ENCODE peak calls at places on chromosomes 6 and 20, in ten cellular contexts. One of them, this sample, is unnamed.
A peak's percentile ranks its signal among the peaks of the same experiment; 100 is the strongest.

GRCh38 chr6:170347091-170347490 is 40.5 kb downstream of the FAM120B start:
- DNase-seq in T-helper 17 cell: no peak
- DNase-seq in non-pigmented ciliary epithelial cell: no peak
- DNase-seq in endothelial cell: no peak
- DNase-seq in fibroblast of pulmonary artery: no peak
- DNase-seq in CD4-positive, alpha-beta memory T cell: no peak
- DNase-seq in NCI-H1417: no peak
- DNase-seq in RCC 7860: no peak
- DNase-seq in HFFc6: no peak
- DNase-seq in kidney tubule cell: peak; percentile 70
- DNase-seq in this sample: no peak

GRCh38 chr6:25223421-25224052 is 55.6 kb upstream of the CARMIL1 start:
- DNase-seq in NCI-H1417: peak; percentile 71
- DNase-seq in RCC 7860: peak; percentile 41
- DNase-seq in T-helper 17 cell: peak; percentile 51
- DNase-seq in HFFc6: peak; percentile 26
- DNase-seq in fibroblast of pulmonary artery: peak; percentile 82
- DNase-seq in endothelial cell: peak; percentile 66
- DNase-seq in kidney tubule cell: peak; percentile 72
- DNase-seq in non-pigmented ciliary epithelial cell: no peak
- DNase-seq in CD4-positive, alpha-beta memory T cell: peak; percentile 54
- DNase-seq in this sample: peak; percentile 66

GRCh38 chr6:149815788-149816187 is 48.4 kb downstream of the LRP11 start:
- DNase-seq in T-helper 17 cell: no peak
- DNase-seq in HFFc6: no peak
- DNase-seq in kidney tubule cell: no peak
- DNase-seq in fibroblast of pulmonary artery: no peak
- DNase-seq in non-pigmented ciliary epithelial cell: no peak
- DNase-seq in RCC 7860: no peak
- DNase-seq in endothelial cell: no peak
- DNase-seq in CD4-positive, alpha-beta memory T cell: no peak
- DNase-seq in NCI-H1417: no peak
- DNase-seq in this sample: no peak

GRCh38 chr6:110625883-110626282 is 149.5 kb upstream of the SLC22A16 start:
- DNase-seq in NCI-H1417: no peak
- DNase-seq in kidney tubule cell: peak; percentile 39
- DNase-seq in T-helper 17 cell: no peak
- DNase-seq in endothelial cell: no peak
- DNase-seq in HFFc6: peak; percentile 18
- DNase-seq in fibroblast of pulmonary artery: peak; percentile 19
- DNase-seq in RCC 7860: peak; percentile 49
- DNase-seq in non-pigmented ciliary epithelial cell: peak; percentile 5
- DNase-seq in CD4-positive, alpha-beta memory T cell: no peak
- DNase-seq in this sample: no peak

GRCh38 chr20:33113387-33113908 is 34.0 kb downstream of the BPIFB4 start:
- DNase-seq in NCI-H1417: no peak
- DNase-seq in kidney tubule cell: no peak
- DNase-seq in non-pigmented ciliary epithelial cell: no peak
- DNase-seq in CD4-positive, alpha-beta memory T cell: no peak
- DNase-seq in HFFc6: no peak
- DNase-seq in fibroblast of pulmonary artery: no peak
- DNase-seq in RCC 7860: no peak
- DNase-seq in endothelial cell: no peak
- DNase-seq in T-helper 17 cell: no peak
- DNase-seq in this sample: no peak

GRCh38 chr6:25788305-25788922 is 33.9 kb downstream of the SLC17A4 start:
- DNase-seq in endothelial cell: peak; percentile 72
- DNase-seq in T-helper 17 cell: peak; percentile 34
- DNase-seq in RCC 7860: peak; percentile 8
- DNase-seq in kidney tubule cell: peak; percentile 52
- DNase-seq in NCI-H1417: peak; percentile 12
- DNase-seq in CD4-positive, alpha-beta memory T cell: peak; percentile 11
- DNase-seq in non-pigmented ciliary epithelial cell: peak; percentile 2
- DNase-seq in fibroblast of pulmonary artery: peak; percentile 74
- DNase-seq in HFFc6: peak; percentile 39
- DNase-seq in this sample: peak; percentile 27

GRCh38 chr6:45930419-45931059 is 85.1 kb downstream of the CLIC5 start:
- DNase-seq in endothelial cell: peak; percentile 80
- DNase-seq in HFFc6: peak; percentile 45
- DNase-seq in fibroblast of pulmonary artery: peak; percentile 69
- DNase-seq in NCI-H1417: peak; percentile 52
- DNase-seq in CD4-positive, alpha-beta memory T cell: peak; percentile 43
- DNase-seq in RCC 7860: peak; percentile 41
- DNase-seq in kidney tubule cell: peak; percentile 64
- DNase-seq in non-pigmented ciliary epithelial cell: no peak
- DNase-seq in T-helper 17 cell: peak; percentile 42
- DNase-seq in this sample: peak; percentile 32

GRCh38 chr20:40992349-40993113 is 36.1 kb upstream of the TOP1 start:
- DNase-seq in CD4-positive, alpha-beta memory T cell: no peak
- DNase-seq in endothelial cell: no peak
- DNase-seq in kidney tubule cell: no peak
- DNase-seq in HFFc6: no peak
- DNase-seq in RCC 7860: no peak
- DNase-seq in fibroblast of pulmonary artery: no peak
- DNase-seq in non-pigmented ciliary epithelial cell: no peak
- DNase-seq in NCI-H1417: no peak
- DNase-seq in T-helper 17 cell: no peak
- DNase-seq in this sample: no peak

GRCh38 chr6:85483041-85483700 is 33.3 kb downstream of the NT5E start:
- DNase-seq in CD4-positive, alpha-beta memory T cell: peak; percentile 58
- DNase-seq in NCI-H1417: peak; percentile 51
- DNase-seq in HFFc6: peak; percentile 75
- DNase-seq in T-helper 17 cell: peak; percentile 77
- DNase-seq in fibroblast of pulmonary artery: peak; percentile 85
- DNase-seq in endothelial cell: peak; percentile 91
- DNase-seq in kidney tubule cell: peak; percentile 76
- DNase-seq in RCC 7860: peak; percentile 42
- DNase-seq in non-pigmented ciliary epithelial cell: no peak
- DNase-seq in this sample: peak; percentile 80

GRCh38 chr6:111843347-111844147 is 29.7 kb downstream of the FYN start:
- DNase-seq in non-pigmented ciliary epithelial cell: no peak
- DNase-seq in endothelial cell: no peak
- DNase-seq in T-helper 17 cell: peak; percentile 56
- DNase-seq in kidney tubule cell: no peak
- DNase-seq in HFFc6: no peak
- DNase-seq in RCC 7860: no peak
- DNase-seq in fibroblast of pulmonary artery: no peak
- DNase-seq in CD4-positive, alpha-beta memory T cell: peak; percentile 74
- DNase-seq in NCI-H1417: no peak
- DNase-seq in this sample: no peak

GRCh38 chr6:41288025-41288777 is 1.7 kb upstream of the TREM1 start:
- DNase-seq in endothelial cell: no peak
- DNase-seq in CD4-positive, alpha-beta memory T cell: no peak
- DNase-seq in T-helper 17 cell: no peak
- DNase-seq in fibroblast of pulmonary artery: peak; percentile 35
- DNase-seq in kidney tubule cell: no peak
- DNase-seq in RCC 7860: no peak
- DNase-seq in NCI-H1417: peak; percentile 89
- DNase-seq in non-pigmented ciliary epithelial cell: no peak
- DNase-seq in HFFc6: no peak
- DNase-seq in this sample: no peak

GRCh38 chr6:147033267-147033666 is 170.9 kb upstream of the STXBP5 start:
- DNase-seq in fibroblast of pulmonary artery: no peak
- DNase-seq in T-helper 17 cell: no peak
- DNase-seq in endothelial cell: no peak
- DNase-seq in kidney tubule cell: peak; percentile 6
- DNase-seq in non-pigmented ciliary epithelial cell: no peak
- DNase-seq in RCC 7860: no peak
- DNase-seq in HFFc6: peak; percentile 34
- DNase-seq in CD4-positive, alpha-beta memory T cell: no peak
- DNase-seq in NCI-H1417: no peak
- DNase-seq in this sample: no peak

GRCh38 chr6:28810655-28811053 is 113.1 kb downstream of the TRIM27 start:
- DNase-seq in kidney tubule cell: no peak
- DNase-seq in RCC 7860: no peak
- DNase-seq in fibroblast of pulmonary artery: no peak
- DNase-seq in T-helper 17 cell: no peak
- DNase-seq in HFFc6: no peak
- DNase-seq in NCI-H1417: no peak
- DNase-seq in non-pigmented ciliary epithelial cell: no peak
- DNase-seq in CD4-positive, alpha-beta memory T cell: no peak
- DNase-seq in endothelial cell: no peak
- DNase-seq in this sample: no peak

GRCh38 chr6:49423817-49424216 is 39.2 kb downstream of the MMUT start:
- DNase-seq in RCC 7860: no peak
- DNase-seq in NCI-H1417: no peak
- DNase-seq in T-helper 17 cell: no peak
- DNase-seq in endothelial cell: no peak
- DNase-seq in fibroblast of pulmonary artery: peak; percentile 50
- DNase-seq in non-pigmented ciliary epithelial cell: no peak
- DNase-seq in HFFc6: peak; percentile 10
- DNase-seq in CD4-positive, alpha-beta memory T cell: no peak
- DNase-seq in kidney tubule cell: peak; percentile 34
- DNase-seq in this sample: peak; percentile 11

GRCh38 chr20:33773412-33774089 is 37.6 kb upstream of the CHMP4B start:
- DNase-seq in CD4-positive, alpha-beta memory T cell: no peak
- DNase-seq in non-pigmented ciliary epithelial cell: no peak
- DNase-seq in RCC 7860: no peak
- DNase-seq in HFFc6: no peak
- DNase-seq in NCI-H1417: no peak
- DNase-seq in T-helper 17 cell: no peak
- DNase-seq in kidney tubule cell: no peak
- DNase-seq in endothelial cell: no peak
- DNase-seq in fibroblast of pulmonary artery: no peak
- DNase-seq in this sample: no peak

GRCh38 chr6:43847741-43848630 is 78.0 kb downstream of the VEGFA start:
- DNase-seq in CD4-positive, alpha-beta memory T cell: no peak
- DNase-seq in NCI-H1417: no peak
- DNase-seq in endothelial cell: no peak
- DNase-seq in HFFc6: no peak
- DNase-seq in kidney tubule cell: no peak
- DNase-seq in non-pigmented ciliary epithelial cell: no peak
- DNase-seq in T-helper 17 cell: no peak
- DNase-seq in RCC 7860: no peak
- DNase-seq in fibroblast of pulmonary artery: no peak
- DNase-seq in this sample: peak; percentile 38

GRCh38 chr20:9516658-9516987 is 2.2 kb downstream of the LAMP5 start:
- DNase-seq in fibroblast of pulmonary artery: no peak
- DNase-seq in RCC 7860: no peak
- DNase-seq in CD4-positive, alpha-beta memory T cell: no peak
- DNase-seq in NCI-H1417: no peak
- DNase-seq in HFFc6: no peak
- DNase-seq in kidney tubule cell: no peak
- DNase-seq in T-helper 17 cell: no peak
- DNase-seq in endothelial cell: no peak
- DNase-seq in non-pigmented ciliary epithelial cell: no peak
- DNase-seq in this sample: no peak

GRCh38 chr6:92790381-92790780 is 629.0 kb downstream of the EPHA7 start:
- DNase-seq in T-helper 17 cell: no peak
- DNase-seq in RCC 7860: no peak
- DNase-seq in CD4-positive, alpha-beta memory T cell: no peak
- DNase-seq in endothelial cell: no peak
- DNase-seq in HFFc6: no peak
- DNase-seq in kidney tubule cell: no peak
- DNase-seq in fibroblast of pulmonary artery: no peak
- DNase-seq in non-pigmented ciliary epithelial cell: no peak
- DNase-seq in NCI-H1417: peak; percentile 47
- DNase-seq in this sample: no peak

GRCh38 chr6:33384581-33385020 is 7.0 kb upstream of the KIFC1 start:
- DNase-seq in CD4-positive, alpha-beta memory T cell: no peak
- DNase-seq in RCC 7860: peak; percentile 16
- DNase-seq in endothelial cell: no peak
- DNase-seq in HFFc6: peak; percentile 58
- DNase-seq in non-pigmented ciliary epithelial cell: no peak
- DNase-seq in NCI-H1417: no peak
- DNase-seq in kidney tubule cell: peak; percentile 58
- DNase-seq in fibroblast of pulmonary artery: peak; percentile 83
- DNase-seq in T-helper 17 cell: no peak
- DNase-seq in this sample: peak; percentile 63

GRCh38 chr6:82264824-82265223 is 17.3 kb upstream of the IBTK start:
- DNase-seq in endothelial cell: no peak
- DNase-seq in CD4-positive, alpha-beta memory T cell: no peak
- DNase-seq in RCC 7860: no peak
- DNase-seq in NCI-H1417: no peak
- DNase-seq in fibroblast of pulmonary artery: no peak
- DNase-seq in kidney tubule cell: no peak
- DNase-seq in T-helper 17 cell: no peak
- DNase-seq in HFFc6: no peak
- DNase-seq in non-pigmented ciliary epithelial cell: no peak
- DNase-seq in this sample: no peak

GRCh38 chr6:75818061-75818855 is 69.2 kb downstream of the MYO6 start:
- DNase-seq in RCC 7860: no peak
- DNase-seq in T-helper 17 cell: no peak
- DNase-seq in non-pigmented ciliary epithelial cell: no peak
- DNase-seq in HFFc6: peak; percentile 13
- DNase-seq in fibroblast of pulmonary artery: no peak
- DNase-seq in endothelial cell: no peak
- DNase-seq in kidney tubule cell: peak; percentile 46
- DNase-seq in NCI-H1417: no peak
- DNase-seq in CD4-positive, alpha-beta memory T cell: no peak
- DNase-seq in this sample: no peak

GRCh38 chr6:44133003-44133931 is 5.9 kb downstream of the TMEM63B start:
- DNase-seq in endothelial cell: no peak
- DNase-seq in fibroblast of pulmonary artery: peak; percentile 52
- DNase-seq in CD4-positive, alpha-beta memory T cell: no peak
- DNase-seq in T-helper 17 cell: no peak
- DNase-seq in kidney tubule cell: no peak
- DNase-seq in RCC 7860: no peak
- DNase-seq in HFFc6: peak; percentile 69
- DNase-seq in NCI-H1417: peak; percentile 29
- DNase-seq in non-pigmented ciliary epithelial cell: no peak
- DNase-seq in this sample: peak; percentile 64

GRCh38 chr20:64160536-64161495 is 3.4 kb upstream of the MYT1 start:
- DNase-seq in fibroblast of pulmonary artery: no peak
- DNase-seq in NCI-H1417: peak; percentile 81
- DNase-seq in endothelial cell: no peak
- DNase-seq in non-pigmented ciliary epithelial cell: no peak
- DNase-seq in RCC 7860: no peak
- DNase-seq in kidney tubule cell: no peak
- DNase-seq in HFFc6: no peak
- DNase-seq in CD4-positive, alpha-beta memory T cell: no peak
- DNase-seq in T-helper 17 cell: no peak
- DNase-seq in this sample: peak; percentile 84

GRCh38 chr6:15654250-15654649 is 8.6 kb downstream of the DTNBP1 start:
- DNase-seq in non-pigmented ciliary epithelial cell: no peak
- DNase-seq in fibroblast of pulmonary artery: no peak
- DNase-seq in NCI-H1417: no peak
- DNase-seq in kidney tubule cell: no peak
- DNase-seq in T-helper 17 cell: no peak
- DNase-seq in RCC 7860: no peak
- DNase-seq in CD4-positive, alpha-beta memory T cell: no peak
- DNase-seq in HFFc6: no peak
- DNase-seq in endothelial cell: no peak
- DNase-seq in this sample: no peak

GRCh38 chr20:45983279-45983743 is 11.3 kb upstream of the ZNF335 start:
- DNase-seq in RCC 7860: no peak
- DNase-seq in HFFc6: no peak
- DNase-seq in endothelial cell: no peak
- DNase-seq in CD4-positive, alpha-beta memory T cell: no peak
- DNase-seq in T-helper 17 cell: no peak
- DNase-seq in kidney tubule cell: no peak
- DNase-seq in NCI-H1417: no peak
- DNase-seq in fibroblast of pulmonary artery: no peak
- DNase-seq in non-pigmented ciliary epithelial cell: no peak
- DNase-seq in this sample: no peak

GRCh38 chr6:119497988-119498727 is 148.6 kb upstream of the MAN1A1 start:
- DNase-seq in HFFc6: no peak
- DNase-seq in CD4-positive, alpha-beta memory T cell: no peak
- DNase-seq in kidney tubule cell: no peak
- DNase-seq in T-helper 17 cell: no peak
- DNase-seq in endothelial cell: no peak
- DNase-seq in fibroblast of pulmonary artery: no peak
- DNase-seq in non-pigmented ciliary epithelial cell: no peak
- DNase-seq in NCI-H1417: no peak
- DNase-seq in RCC 7860: no peak
- DNase-seq in this sample: peak; percentile 66

GRCh38 chr20:53162251-53162835 is 190.2 kb downstream of the TSHZ2 start:
- DNase-seq in NCI-H1417: peak; percentile 79
- DNase-seq in T-helper 17 cell: no peak
- DNase-seq in endothelial cell: peak; percentile 17
- DNase-seq in RCC 7860: peak; percentile 58
- DNase-seq in kidney tubule cell: peak; percentile 91
- DNase-seq in fibroblast of pulmonary artery: peak; percentile 48
- DNase-seq in non-pigmented ciliary epithelial cell: peak; percentile 27
- DNase-seq in CD4-positive, alpha-beta memory T cell: no peak
- DNase-seq in HFFc6: peak; percentile 5
- DNase-seq in this sample: peak; percentile 82

GRCh38 chr6:22972771-22973170 is 403.4 kb downstream of the HDGFL1 start:
- DNase-seq in RCC 7860: no peak
- DNase-seq in fibroblast of pulmonary artery: no peak
- DNase-seq in kidney tubule cell: no peak
- DNase-seq in NCI-H1417: no peak
- DNase-seq in T-helper 17 cell: no peak
- DNase-seq in endothelial cell: no peak
- DNase-seq in CD4-positive, alpha-beta memory T cell: no peak
- DNase-seq in HFFc6: no peak
- DNase-seq in non-pigmented ciliary epithelial cell: no peak
- DNase-seq in this sample: no peak

This sample was measured in SK-N-DZ.